ENCODE peak calls at places on chromosomes 6 and 20, in seven cellular contexts. One of them, this sample, is unnamed.

GRCh38 chr6:159973951-159974350 is 5.1 kb downstream of the IGF2R start:
- DNase-seq in ecto neural progenitor cell: no peak
- DNase-seq in T-cell: no peak
- DNase-seq in heart right ventricle: no peak
- DNase-seq in amniotic epithelial cell: peak; percentile 88
- DNase-seq in stimulated activated naive CD8-positive, alpha-beta T cell treated with anti-CD3 and anti-CD28 coated beads, Interleukin-15, Interleukin-2, amounts not matched to agents 100 U/mL and 50 U/mL, for 24 hours: no peak
- DNase-seq in activated CD4-positive, alpha-beta T cell treated with anti-CD3 and anti-CD28 coated beads, Interleukin-2, amount 50 U/mL, for 48 hours: no peak
- DNase-seq in this sample: no peak

GRCh38 chr6:27066802-27067201 is 180.7 kb upstream of the PRSS16 start:
- DNase-seq in stimulated activated naive CD8-positive, alpha-beta T cell treated with anti-CD3 and anti-CD28 coated beads, Interleukin-15, Interleukin-2, amounts not matched to agents 100 U/mL and 50 U/mL, for 24 hours: no peak
- DNase-seq in ecto neural progenitor cell: no peak
- DNase-seq in activated CD4-positive, alpha-beta T cell treated with anti-CD3 and anti-CD28 coated beads, Interleukin-2, amount 50 U/mL, for 48 hours: no peak
- DNase-seq in amniotic epithelial cell: no peak
- DNase-seq in heart right ventricle: no peak
- DNase-seq in T-cell: no peak
- DNase-seq in this sample: no peak

GRCh38 chr20:18665135-18665534 is 77.3 kb downstream of the DTD1 start:
- DNase-seq in ecto neural progenitor cell: no peak
- DNase-seq in heart right ventricle: no peak
- DNase-seq in activated CD4-positive, alpha-beta T cell treated with anti-CD3 and anti-CD28 coated beads, Interleukin-2, amount 50 U/mL, for 48 hours: no peak
- DNase-seq in stimulated activated naive CD8-positive, alpha-beta T cell treated with anti-CD3 and anti-CD28 coated beads, Interleukin-15, Interleukin-2, amounts not matched to agents 100 U/mL and 50 U/mL, for 24 hours: no peak
- DNase-seq in amniotic epithelial cell: no peak
- DNase-seq in T-cell: no peak
- DNase-seq in this sample: no peak

GRCh38 chr6:112879920-112880413 is 532.8 kb downstream of the RFPL4B start:
- DNase-seq in ecto neural progenitor cell: peak; percentile 94
- DNase-seq in amniotic epithelial cell: no peak
- DNase-seq in activated CD4-positive, alpha-beta T cell treated with anti-CD3 and anti-CD28 coated beads, Interleukin-2, amount 50 U/mL, for 48 hours: no peak
- DNase-seq in stimulated activated naive CD8-positive, alpha-beta T cell treated with anti-CD3 and anti-CD28 coated beads, Interleukin-15, Interleukin-2, amounts not matched to agents 100 U/mL and 50 U/mL, for 24 hours: no peak
- DNase-seq in heart right ventricle: peak; percentile 6
- DNase-seq in T-cell: peak; percentile 0
- DNase-seq in this sample: peak; percentile 12

GRCh38 chr20:539848-540247 is 3.7 kb downstream of the CSNK2A1 start:
- DNase-seq in activated CD4-positive, alpha-beta T cell treated with anti-CD3 and anti-CD28 coated beads, Interleukin-2, amount 50 U/mL, for 48 hours: no peak
- DNase-seq in ecto neural progenitor cell: peak; percentile 25
- DNase-seq in amniotic epithelial cell: peak; percentile 85
- DNase-seq in stimulated activated naive CD8-positive, alpha-beta T cell treated with anti-CD3 and anti-CD28 coated beads, Interleukin-15, Interleukin-2, amounts not matched to agents 100 U/mL and 50 U/mL, for 24 hours: no peak
- DNase-seq in T-cell: no peak
- DNase-seq in heart right ventricle: no peak
- DNase-seq in this sample: no peak

GRCh38 chr20:18009116-18009515 is 40.3 kb downstream of the MGME1 start:
- DNase-seq in heart right ventricle: no peak
- DNase-seq in stimulated activated naive CD8-positive, alpha-beta T cell treated with anti-CD3 and anti-CD28 coated beads, Interleukin-15, Interleukin-2, amounts not matched to agents 100 U/mL and 50 U/mL, for 24 hours: no peak
- DNase-seq in T-cell: no peak
- DNase-seq in amniotic epithelial cell: no peak
- DNase-seq in ecto neural progenitor cell: no peak
- DNase-seq in activated CD4-positive, alpha-beta T cell treated with anti-CD3 and anti-CD28 coated beads, Interleukin-2, amount 50 U/mL, for 48 hours: no peak
- DNase-seq in this sample: no peak

GRCh38 chr6:56652994-56653393 is 10.3 kb upstream of the DST start:
- DNase-seq in stimulated activated naive CD8-positive, alpha-beta T cell treated with anti-CD3 and anti-CD28 coated beads, Interleukin-15, Interleukin-2, amounts not matched to agents 100 U/mL and 50 U/mL, for 24 hours: no peak
- DNase-seq in heart right ventricle: no peak
- DNase-seq in amniotic epithelial cell: peak; percentile 78
- DNase-seq in activated CD4-positive, alpha-beta T cell treated with anti-CD3 and anti-CD28 coated beads, Interleukin-2, amount 50 U/mL, for 48 hours: no peak
- DNase-seq in T-cell: no peak
- DNase-seq in ecto neural progenitor cell: no peak
- DNase-seq in this sample: no peak

GRCh38 chr6:37141291-37142046 is 28.5 kb upstream of the PIM1 start:
- DNase-seq in activated CD4-positive, alpha-beta T cell treated with anti-CD3 and anti-CD28 coated beads, Interleukin-2, amount 50 U/mL, for 48 hours: peak; percentile 23
- DNase-seq in stimulated activated naive CD8-positive, alpha-beta T cell treated with anti-CD3 and anti-CD28 coated beads, Interleukin-15, Interleukin-2, amounts not matched to agents 100 U/mL and 50 U/mL, for 24 hours: no peak
- DNase-seq in ecto neural progenitor cell: peak; percentile 60
- DNase-seq in T-cell: no peak
- DNase-seq in heart right ventricle: no peak
- DNase-seq in amniotic epithelial cell: peak; percentile 96
- DNase-seq in this sample: no peak

GRCh38 chr6:47161176-47161687 is 119.1 kb upstream of the ADGRF1 start:
- DNase-seq in T-cell: no peak
- DNase-seq in stimulated activated naive CD8-positive, alpha-beta T cell treated with anti-CD3 and anti-CD28 coated beads, Interleukin-15, Interleukin-2, amounts not matched to agents 100 U/mL and 50 U/mL, for 24 hours: no peak
- DNase-seq in activated CD4-positive, alpha-beta T cell treated with anti-CD3 and anti-CD28 coated beads, Interleukin-2, amount 50 U/mL, for 48 hours: no peak
- DNase-seq in amniotic epithelial cell: peak; percentile 77
- DNase-seq in ecto neural progenitor cell: no peak
- DNase-seq in heart right ventricle: no peak
- DNase-seq in this sample: no peak

GRCh38 chr6:11275598-11275997 is 43.1 kb upstream of the NEDD9 start:
- DNase-seq in heart right ventricle: no peak
- DNase-seq in amniotic epithelial cell: no peak
- DNase-seq in activated CD4-positive, alpha-beta T cell treated with anti-CD3 and anti-CD28 coated beads, Interleukin-2, amount 50 U/mL, for 48 hours: no peak
- DNase-seq in T-cell: no peak
- DNase-seq in stimulated activated naive CD8-positive, alpha-beta T cell treated with anti-CD3 and anti-CD28 coated beads, Interleukin-15, Interleukin-2, amounts not matched to agents 100 U/mL and 50 U/mL, for 24 hours: no peak
- DNase-seq in ecto neural progenitor cell: no peak
- DNase-seq in this sample: no peak

GRCh38 chr20:23641936-23642751 is 4.4 kb upstream of the CST3 start:
- DNase-seq in heart right ventricle: no peak
- DNase-seq in T-cell: no peak
- DNase-seq in amniotic epithelial cell: peak; percentile 99
- DNase-seq in stimulated activated naive CD8-positive, alpha-beta T cell treated with anti-CD3 and anti-CD28 coated beads, Interleukin-15, Interleukin-2, amounts not matched to agents 100 U/mL and 50 U/mL, for 24 hours: no peak
- DNase-seq in ecto neural progenitor cell: peak; percentile 35
- DNase-seq in activated CD4-positive, alpha-beta T cell treated with anti-CD3 and anti-CD28 coated beads, Interleukin-2, amount 50 U/mL, for 48 hours: no peak
- DNase-seq in this sample: no peak

GRCh38 chr6:27505209-27506027 is 32.5 kb upstream of the ZNF184 start:
- DNase-seq in ecto neural progenitor cell: peak; percentile 67
- DNase-seq in T-cell: peak; percentile 37
- DNase-seq in activated CD4-positive, alpha-beta T cell treated with anti-CD3 and anti-CD28 coated beads, Interleukin-2, amount 50 U/mL, for 48 hours: peak; percentile 65
- DNase-seq in amniotic epithelial cell: peak; percentile 50
- DNase-seq in stimulated activated naive CD8-positive, alpha-beta T cell treated with anti-CD3 and anti-CD28 coated beads, Interleukin-15, Interleukin-2, amounts not matched to agents 100 U/mL and 50 U/mL, for 24 hours: peak; percentile 66
- DNase-seq in heart right ventricle: no peak
- DNase-seq in this sample: peak; percentile 25

GRCh38 chr6:31778193-31778592 is 1.1 kb upstream of the VWA7 start:
- DNase-seq in heart right ventricle: no peak
- DNase-seq in ecto neural progenitor cell: no peak
- DNase-seq in activated CD4-positive, alpha-beta T cell treated with anti-CD3 and anti-CD28 coated beads, Interleukin-2, amount 50 U/mL, for 48 hours: no peak
- DNase-seq in T-cell: no peak
- DNase-seq in amniotic epithelial cell: no peak
- DNase-seq in stimulated activated naive CD8-positive, alpha-beta T cell treated with anti-CD3 and anti-CD28 coated beads, Interleukin-15, Interleukin-2, amounts not matched to agents 100 U/mL and 50 U/mL, for 24 hours: no peak
- DNase-seq in this sample: no peak

GRCh38 chr20:55153321-55153720 is 677.9 kb downstream of the DOK5 start:
- DNase-seq in activated CD4-positive, alpha-beta T cell treated with anti-CD3 and anti-CD28 coated beads, Interleukin-2, amount 50 U/mL, for 48 hours: no peak
- DNase-seq in stimulated activated naive CD8-positive, alpha-beta T cell treated with anti-CD3 and anti-CD28 coated beads, Interleukin-15, Interleukin-2, amounts not matched to agents 100 U/mL and 50 U/mL, for 24 hours: no peak
- DNase-seq in ecto neural progenitor cell: no peak
- DNase-seq in heart right ventricle: no peak
- DNase-seq in amniotic epithelial cell: no peak
- DNase-seq in T-cell: no peak
- DNase-seq in this sample: no peak

GRCh38 chr20:51140671-51141070 is 117.8 kb upstream of the KCNG1 start:
- DNase-seq in stimulated activated naive CD8-positive, alpha-beta T cell treated with anti-CD3 and anti-CD28 coated beads, Interleukin-15, Interleukin-2, amounts not matched to agents 100 U/mL and 50 U/mL, for 24 hours: no peak
- DNase-seq in activated CD4-positive, alpha-beta T cell treated with anti-CD3 and anti-CD28 coated beads, Interleukin-2, amount 50 U/mL, for 48 hours: no peak
- DNase-seq in T-cell: no peak
- DNase-seq in amniotic epithelial cell: no peak
- DNase-seq in heart right ventricle: no peak
- DNase-seq in ecto neural progenitor cell: peak; percentile 15
- DNase-seq in this sample: no peak

GRCh38 chr6:154276810-154277577 is 79.6 kb downstream of the IPCEF1 start:
- DNase-seq in amniotic epithelial cell: peak; percentile 49
- DNase-seq in activated CD4-positive, alpha-beta T cell treated with anti-CD3 and anti-CD28 coated beads, Interleukin-2, amount 50 U/mL, for 48 hours: no peak
- DNase-seq in heart right ventricle: no peak
- DNase-seq in stimulated activated naive CD8-positive, alpha-beta T cell treated with anti-CD3 and anti-CD28 coated beads, Interleukin-15, Interleukin-2, amounts not matched to agents 100 U/mL and 50 U/mL, for 24 hours: no peak
- DNase-seq in T-cell: no peak
- DNase-seq in ecto neural progenitor cell: no peak
- DNase-seq in this sample: no peak

GRCh38 chr6:46781478-46782378 is 11.5 kb upstream of the MEP1A start:
- DNase-seq in stimulated activated naive CD8-positive, alpha-beta T cell treated with anti-CD3 and anti-CD28 coated beads, Interleukin-15, Interleukin-2, amounts not matched to agents 100 U/mL and 50 U/mL, for 24 hours: peak; percentile 37
- DNase-seq in activated CD4-positive, alpha-beta T cell treated with anti-CD3 and anti-CD28 coated beads, Interleukin-2, amount 50 U/mL, for 48 hours: peak; percentile 46
- DNase-seq in T-cell: no peak
- DNase-seq in amniotic epithelial cell: peak; percentile 45
- DNase-seq in ecto neural progenitor cell: no peak
- DNase-seq in heart right ventricle: no peak
- DNase-seq in this sample: no peak

GRCh38 chr20:9999660-10000059 is 35.1 kb upstream of the ANKEF1 start:
- DNase-seq in stimulated activated naive CD8-positive, alpha-beta T cell treated with anti-CD3 and anti-CD28 coated beads, Interleukin-15, Interleukin-2, amounts not matched to agents 100 U/mL and 50 U/mL, for 24 hours: no peak
- DNase-seq in ecto neural progenitor cell: no peak
- DNase-seq in T-cell: no peak
- DNase-seq in amniotic epithelial cell: no peak
- DNase-seq in heart right ventricle: no peak
- DNase-seq in activated CD4-positive, alpha-beta T cell treated with anti-CD3 and anti-CD28 coated beads, Interleukin-2, amount 50 U/mL, for 48 hours: no peak
- DNase-seq in this sample: no peak

GRCh38 chr20:41654884-41655283 is 36.7 kb upstream of the CHD6 start:
- DNase-seq in stimulated activated naive CD8-positive, alpha-beta T cell treated with anti-CD3 and anti-CD28 coated beads, Interleukin-15, Interleukin-2, amounts not matched to agents 100 U/mL and 50 U/mL, for 24 hours: no peak
- DNase-seq in activated CD4-positive, alpha-beta T cell treated with anti-CD3 and anti-CD28 coated beads, Interleukin-2, amount 50 U/mL, for 48 hours: no peak
- DNase-seq in T-cell: no peak
- DNase-seq in amniotic epithelial cell: peak; percentile 35
- DNase-seq in ecto neural progenitor cell: peak; percentile 58
- DNase-seq in heart right ventricle: no peak
- DNase-seq in this sample: no peak

GRCh38 chr6:30101939-30102700 is 10.8 kb downstream of the TRIM31 start:
- DNase-seq in activated CD4-positive, alpha-beta T cell treated with anti-CD3 and anti-CD28 coated beads, Interleukin-2, amount 50 U/mL, for 48 hours: peak; percentile 86
- DNase-seq in stimulated activated naive CD8-positive, alpha-beta T cell treated with anti-CD3 and anti-CD28 coated beads, Interleukin-15, Interleukin-2, amounts not matched to agents 100 U/mL and 50 U/mL, for 24 hours: peak; percentile 87
- DNase-seq in heart right ventricle: peak; percentile 94
- DNase-seq in amniotic epithelial cell: peak; percentile 94
- DNase-seq in ecto neural progenitor cell: peak; percentile 88
- DNase-seq in T-cell: peak; percentile 34
- DNase-seq in this sample: peak; percentile 68

GRCh38 chr6:152055517-152055916 is 248.0 kb downstream of the ESR1 start:
- DNase-seq in heart right ventricle: no peak
- DNase-seq in ecto neural progenitor cell: no peak
- DNase-seq in stimulated activated naive CD8-positive, alpha-beta T cell treated with anti-CD3 and anti-CD28 coated beads, Interleukin-15, Interleukin-2, amounts not matched to agents 100 U/mL and 50 U/mL, for 24 hours: no peak
- DNase-seq in amniotic epithelial cell: no peak
- DNase-seq in activated CD4-positive, alpha-beta T cell treated with anti-CD3 and anti-CD28 coated beads, Interleukin-2, amount 50 U/mL, for 48 hours: no peak
- DNase-seq in T-cell: no peak
- DNase-seq in this sample: no peak

This sample was measured in activated naive CD4-positive, alpha-beta T cell treated with anti-CD3 and anti-CD28 coated beads, Interleukin-2, amount 50 U/mL, for 16 hours.